ENCODE peak calls at places on chromosomes 7 and 10, in four cellular contexts. M is left ventricle myocardium inferior; K is spleen; Y is CD8-positive, alpha-beta memory T cell. G is an unnamed sample. For H3K4me1, the result is how much of the 10 kb centered on the place peaks cover.

GRCh38 chr7:28749673-28750072 is 208.5 kb downstream of the TRIL start:
- DNase-seq in M (no peak), K (no peak), Y (no peak), G (no peak)

GRCh38 chr10:69568472-69569143 is 4.6 kb downstream of the NEUROG3 start:
- DNase-seq in M (no peak), K (no peak), Y (no peak), G (no peak)

GRCh38 chr10:62037890-62038608 is 136.6 kb downstream of the ARID5B start:
- DNase-seq in M (no peak), K (no peak), Y (no peak), G (no peak)

GRCh38 chr7:130972201-130972600 is 238.2 kb upstream of the KLF14 start:
- DNase-seq in M (no peak), K (no peak), Y (no peak), G (no peak)

GRCh38 chr7:103988468-103989199 is 824 bp downstream of the RELN start:
- DNase-seq in M (no peak), K (no peak), Y (no peak), G (no peak)

GRCh38 chr10:124056337-124056980 is 36.9 kb downstream of the CHST15 start:
- DNase-seq in M (no peak), K (no peak), Y (no peak), G (no peak)

GRCh38 chr10:71270821-71271220 is 48.2 kb upstream of the SLC29A3 start:
- DNase-seq in M (no peak), K (no peak), Y (no peak), G (no peak)

GRCh38 chr7:1567082-1567771 is 2.6 kb downstream of the PSMG3 start:
- DNase-seq in M (no peak), K (no peak), Y (no peak), G (no peak)

GRCh38 chr7:150988230-150989226 is 2.3 kb upstream of the NOS3 start:
- DNase-seq in M (peak), K (peak), Y (peak), G (no peak)

GRCh38 chr7:25382175-25382574 is 153.9 kb upstream of the NPVF start:
- DNase-seq in M (no peak), K (no peak), Y (no peak), G (no peak)

GRCh38 chr10:128662520-128662919 is 536.3 kb upstream of the MKI67 start:
- DNase-seq in M (no peak), K (no peak), Y (no peak), G (no peak)

GRCh38 chr7:151025924-151026671 is 1.8 kb upstream of the ATG9B start:
- DNase-seq in M (no peak), K (no peak), Y (no peak), G (no peak)

GRCh38 chr7:41688012-41688625 is 14.8 kb downstream of the INHBA start:
- DNase-seq in M (no peak), K (no peak), Y (no peak), G (no peak)

GRCh38 chr10:84308481-84309304 is 19.7 kb upstream of the CCSER2 start:
- DNase-seq in M (peak), K (no peak), Y (peak), G (no peak)

GRCh38 chr10:44387853-44388251 is 3.0 kb upstream of the CXCL12 start:
- DNase-seq in M (no peak), K (peak), Y (no peak), G (no peak)

GRCh38 chr10:77641788-77642397 is 4.3 kb upstream of the KCNMA1 start:
- DNase-seq in M (no peak), K (no peak), Y (peak), G (peak)

GRCh38 chr7:33186187-33186586 is 56.8 kb downstream of the BBS9 start:
- DNase-seq in M (no peak), K (no peak), Y (no peak), G (no peak)

GRCh38 chr7:157613575-157614322 is 276.9 kb downstream of the DNAJB6 start:
- DNase-seq in M (no peak), K (peak), Y (no peak), G (no peak)

GRCh38 chr10:20958225-20958624 is 61.1 kb upstream of the NEBL start:
- DNase-seq in M (no peak), K (no peak), Y (no peak), G (no peak)

GRCh38 chr7:146321301-146321700 is 204.7 kb downstream of the CNTNAP2 start:
- DNase-seq in M (no peak), K (no peak), Y (no peak), G (no peak)

GRCh38 chr7:90720970-90721768 is 125.0 kb downstream of the CDK14 start:
- DNase-seq in M (no peak), K (no peak), Y (no peak), G (no peak)

GRCh38 chr7:12872487-12872886 is 185.1 kb downstream of the ARL4A start:
- DNase-seq in M (no peak), K (no peak), Y (no peak), G (no peak)

GRCh38 chr10:119409385-119409784 is 133.1 kb downstream of the RGS10 start:
- DNase-seq in M (no peak), K (no peak), Y (no peak), G (no peak)

GRCh38 chr7:50315193-50315592 is 10.7 kb downstream of the IKZF1 start:
- DNase-seq in M (no peak), K (no peak), Y (no peak), G (no peak)

GRCh38 chr7:50310361-50310760 is 5.8 kb downstream of the IKZF1 start:
- DNase-seq in M (no peak), K (no peak), Y (no peak), G (no peak)

GRCh38 chr7:50314778-50315177 is 10.3 kb downstream of the IKZF1 start:
- DNase-seq in M (no peak), K (no peak), Y (no peak), G (no peak)

GRCh38 chr7:50312176-50312575 is 7.7 kb downstream of the IKZF1 start:
- DNase-seq in M (no peak), K (no peak), Y (no peak), G (no peak)

GRCh38 chr7:50312589-50313162 is 8.2 kb downstream of the IKZF1 start:
- DNase-seq in M (no peak), K (no peak), Y (peak), G (no peak)
- H3K4me1 ChIP-seq in M (under half), K (half or more), Y (half or more), G (under half)

GRCh38 chr7:123494193-123494796 is 40.1 kb downstream of the IQUB start:
- DNase-seq in M (no peak), K (no peak), Y (peak), G (no peak)
- H3K4me1 ChIP-seq in M (under half), K (under half), Y (under half), G (under half)

GRCh38 chr7:137880432-137880831 is 33.7 kb upstream of the DGKI start:
- DNase-seq in M (no peak), K (no peak), Y (no peak), G (no peak)

GRCh38 chr7:137885623-137886022 is 38.8 kb upstream of the DGKI start:
- DNase-seq in M (no peak), K (no peak), Y (no peak), G (no peak)

GRCh38 chr7:137882261-137882668 is 35.5 kb upstream of the DGKI start:
- DNase-seq in M (no peak), K (no peak), Y (no peak), G (no peak)

GRCh38 chr7:137881607-137882260 is 35.0 kb upstream of the DGKI start:
- DNase-seq in M (no peak), K (no peak), Y (no peak), G (no peak)

GRCh38 chr7:137882806-137883205 is 36.0 kb upstream of the DGKI start:
- DNase-seq in M (no peak), K (no peak), Y (no peak), G (no peak)
- H3K4me1 ChIP-seq in M (under half), K (under half), Y (under half), G (under half)

DNA sequence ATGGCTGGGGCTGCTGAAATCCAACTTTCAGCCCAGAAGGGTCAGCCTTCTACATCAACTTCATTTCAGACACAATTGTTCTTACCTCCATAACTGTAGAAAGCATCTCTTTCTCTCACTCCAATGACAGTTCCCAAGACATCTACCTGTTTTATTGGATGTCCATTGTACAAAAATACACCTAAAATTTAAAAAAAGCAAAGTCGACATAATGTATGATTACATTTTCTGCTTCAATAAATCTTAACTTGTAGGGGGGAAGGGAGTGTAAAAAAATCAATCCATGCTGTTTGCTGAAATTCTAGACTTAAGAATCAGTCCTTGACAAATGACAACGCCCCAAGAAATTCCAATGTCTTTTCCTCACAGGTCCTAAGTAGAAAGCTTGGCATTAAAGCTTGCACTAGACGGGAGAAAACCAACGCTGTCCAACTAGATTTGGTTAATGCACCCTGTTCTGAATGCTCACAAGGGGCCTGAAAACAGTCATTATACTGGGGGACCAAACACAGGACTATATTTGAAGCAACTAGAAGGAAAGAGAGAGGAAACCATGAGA is 7.5 kb downstream of the STN1 start:
- DNase-seq in M (no peak), K (no peak), Y (no peak), G (no peak)
- H3K4me1 ChIP-seq in M (under half), K (half or more), Y (half or more), G (under half)

DNA sequence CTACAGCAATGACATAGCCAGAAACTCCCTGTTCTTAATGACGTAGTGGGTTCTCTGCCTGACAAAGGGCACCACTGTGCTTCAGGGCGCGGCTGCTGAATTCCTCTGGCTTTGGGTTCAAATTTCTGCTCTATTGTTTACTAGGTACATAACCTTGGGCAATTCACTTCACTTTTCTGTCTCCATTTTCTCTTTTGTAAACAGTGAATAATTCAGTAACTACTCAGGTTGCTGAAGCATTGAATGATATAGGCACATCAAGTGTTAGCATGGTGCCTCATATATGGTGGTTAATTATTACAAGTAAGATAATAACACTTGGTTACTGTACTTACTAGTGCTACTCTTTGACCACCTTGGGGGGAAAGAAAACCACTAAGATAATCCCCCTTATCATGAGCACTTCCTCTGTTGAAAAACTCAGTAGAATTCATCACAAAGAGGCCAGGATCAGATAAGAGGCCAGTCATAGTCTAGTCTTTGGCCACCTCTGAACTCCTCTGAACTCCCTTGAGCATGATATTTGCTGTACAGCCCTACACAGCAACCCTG is 92.0 kb upstream of the AHR start:
- DNase-seq in M (no peak), K (no peak), Y (no peak), G (no peak)
- H3K4me1 ChIP-seq in M (under half), K (under half), Y (under half), G (under half)

G was measured in lung.